ENCODE peak calls at places on chromosome 15, in eight cellular contexts. G, I, H, V, T, F, W and N are unnamed samples.

GRCh38 chr15:96171271-96171739 is 159.2 kb upstream of the NR2F2 start:
- DNase-seq in G (no peak), I (no peak), H (no peak), V (no peak), T (no peak), F (no peak), W (no peak), N (no peak)

GRCh38 chr15:50764331-50765201 is 940 bp downstream of the SPPL2A start:
- DNase-seq in G (no peak), I (no peak), H (no peak), V (no peak), T (no peak), F (no peak), W (peak), N (no peak)

GRCh38 chr15:93362821-93363220 is 273.8 kb upstream of the RGMA start:
- DNase-seq in G (no peak), I (no peak), H (no peak), V (no peak), T (no peak), F (no peak), W (no peak), N (no peak)

GRCh38 chr15:59028387-59028955 is 41.0 kb downstream of the RNF111 start:
- DNase-seq in G (no peak), I (no peak), H (no peak), V (no peak), T (no peak), F (no peak), W (no peak), N (no peak)

GRCh38 chr15:65331811-65332210 is 27.3 kb downstream of the RNU5B-1 start:
- DNase-seq in G (no peak), I (no peak), H (no peak), V (no peak), T (no peak), F (no peak), W (no peak), N (no peak)

GRCh38 chr15:40859206-40859851 is 14.7 kb downstream of the RHOV start:
- DNase-seq in G (peak), I (peak), H (peak), V (peak), T (no peak), F (peak), W (peak), N (peak)

GRCh38 chr15:75647370-75648155 is at the start of gene SNX33:
- DNase-seq in G (peak), I (peak), H (no peak), V (peak), T (no peak), F (peak), W (peak), N (peak)

GRCh38 chr15:90142216-90143175 is 40.2 kb upstream of the IDH2 start:
- DNase-seq in G (peak), I (no peak), H (peak), V (no peak), T (no peak), F (peak), W (peak), N (peak)